ENCODE peak calls at places on chromosomes 12 and 14, in five cellular contexts. H is neural progenitor cell, D is mesendoderm, P is AG04450, A is astrocyte of the spinal cord. U is an unnamed sample.

GRCh38 chr14:80784824-80785223 is 156.7 kb downstream of the CEP128 start:
- DNase-seq in H (no peak), D (no peak), P (no peak), A (no peak), U (no peak)

GRCh38 chr12:70982286-70982685 is 61.7 kb upstream of the PTPRR start:
- DNase-seq in H (no peak), D (no peak), P (no peak), A (no peak), U (no peak)

GRCh38 chr12:118397693-118398440 is 21.5 kb downstream of the SUDS3 start:
- DNase-seq in H (no peak), D (no peak), P (no peak), A (no peak), U (no peak)

GRCh38 chr12:129911437-129912049 is 7.7 kb upstream of the TMEM132D start:
- DNase-seq in H (peak), D (peak), P (no peak), A (peak), U (peak)

GRCh38 chr12:16350682-16351081 is 3.2 kb downstream of the MGST1 start:
- DNase-seq in H (peak), D (peak), P (peak), A (peak), U (no peak)

GRCh38 chr14:23375527-23376251 is 1.2 kb upstream of the CMTM5 start:
- DNase-seq in H (no peak), D (no peak), P (no peak), A (no peak), U (no peak)

GRCh38 chr14:34665785-34666425 is 36.0 kb upstream of the SNX6 start:
- DNase-seq in H (no peak), D (no peak), P (peak), A (peak), U (no peak)

GRCh38 chr12:18868673-18869072 is 130.8 kb downstream of the CAPZA3 start:
- DNase-seq in H (no peak), D (no peak), P (no peak), A (peak), U (no peak)

GRCh38 chr12:102435827-102436436 is 44.4 kb downstream of the IGF1 start:
- DNase-seq in H (no peak), D (no peak), P (no peak), A (no peak), U (no peak)

GRCh38 chr14:75069021-75069810 is at the start of gene ZC2HC1C:
- DNase-seq in H (peak), D (peak), P (peak), A (peak), U (peak)

GRCh38 chr14:75067212-75067611 is 2.2 kb upstream of the ZC2HC1C start:
- DNase-seq in H (no peak), D (no peak), P (no peak), A (no peak), U (no peak)

GRCh38 chr14:75070383-75070782 is 942 bp downstream of the ZC2HC1C start:
- DNase-seq in H (no peak), D (no peak), P (no peak), A (no peak), U (no peak)

GRCh38 chr14:75069811-75070145 is 337 bp downstream of the ZC2HC1C start:
- DNase-seq in H (peak), D (no peak), P (no peak), A (no peak), U (no peak)

DNA sequence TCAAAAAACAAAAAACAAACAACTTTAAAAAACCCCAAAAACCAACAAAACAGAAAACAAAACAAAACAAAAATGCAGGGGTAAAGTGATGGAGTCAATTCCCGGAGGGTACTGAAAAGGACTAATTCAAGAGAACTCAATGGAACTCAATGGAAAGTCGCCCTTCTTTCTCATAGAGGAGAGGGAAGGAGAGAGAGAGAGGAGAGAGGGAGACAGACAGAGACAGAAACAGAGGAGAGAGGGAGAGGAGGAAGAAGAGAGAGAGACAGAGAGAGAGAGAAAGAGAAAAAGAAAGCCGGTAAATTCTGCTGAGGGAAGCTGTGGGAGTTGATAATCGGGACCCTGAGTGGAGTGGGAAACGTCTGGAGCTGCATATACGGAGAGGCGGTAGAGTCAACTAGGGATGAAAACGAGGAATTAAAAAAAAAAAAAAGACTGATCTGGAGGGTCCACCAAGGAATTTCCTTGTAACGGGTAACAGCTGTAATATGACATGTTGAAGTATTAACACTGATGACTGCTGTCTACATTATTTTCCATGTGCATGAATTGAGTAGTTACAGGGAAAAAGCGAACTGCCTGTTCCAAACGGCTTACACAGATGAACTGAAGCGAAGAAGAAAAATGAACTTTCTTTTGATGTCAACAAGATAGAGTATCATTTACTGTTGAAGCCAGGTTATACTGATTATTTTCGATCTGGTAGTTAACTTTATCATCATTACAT is 984 bp upstream of the ZC2HC1C start:
- DNase-seq in H (no peak), D (peak), P (no peak), A (no peak), U (no peak)
- H3K4me3 ChIP-seq in H (peak), D (peak), P (peak), A (peak), U (peak)

GRCh38 chr14:36666416-36667206 is 5.0 kb downstream of the PAX9 start:
- DNase-seq in H (peak), D (peak), P (no peak), A (no peak), U (peak)
- H3K4me3 ChIP-seq in H (peak), D (peak), P (no peak), A (no peak), U (peak)

GRCh38 chr12:108722463-108722862 is 8.9 kb downstream of the CORO1C start:
- DNase-seq in H (no peak), D (no peak), P (no peak), A (peak), U (no peak)
- H3K4me3 ChIP-seq in H (no peak), D (no peak), P (peak), A (no peak), U (no peak)

DNA sequence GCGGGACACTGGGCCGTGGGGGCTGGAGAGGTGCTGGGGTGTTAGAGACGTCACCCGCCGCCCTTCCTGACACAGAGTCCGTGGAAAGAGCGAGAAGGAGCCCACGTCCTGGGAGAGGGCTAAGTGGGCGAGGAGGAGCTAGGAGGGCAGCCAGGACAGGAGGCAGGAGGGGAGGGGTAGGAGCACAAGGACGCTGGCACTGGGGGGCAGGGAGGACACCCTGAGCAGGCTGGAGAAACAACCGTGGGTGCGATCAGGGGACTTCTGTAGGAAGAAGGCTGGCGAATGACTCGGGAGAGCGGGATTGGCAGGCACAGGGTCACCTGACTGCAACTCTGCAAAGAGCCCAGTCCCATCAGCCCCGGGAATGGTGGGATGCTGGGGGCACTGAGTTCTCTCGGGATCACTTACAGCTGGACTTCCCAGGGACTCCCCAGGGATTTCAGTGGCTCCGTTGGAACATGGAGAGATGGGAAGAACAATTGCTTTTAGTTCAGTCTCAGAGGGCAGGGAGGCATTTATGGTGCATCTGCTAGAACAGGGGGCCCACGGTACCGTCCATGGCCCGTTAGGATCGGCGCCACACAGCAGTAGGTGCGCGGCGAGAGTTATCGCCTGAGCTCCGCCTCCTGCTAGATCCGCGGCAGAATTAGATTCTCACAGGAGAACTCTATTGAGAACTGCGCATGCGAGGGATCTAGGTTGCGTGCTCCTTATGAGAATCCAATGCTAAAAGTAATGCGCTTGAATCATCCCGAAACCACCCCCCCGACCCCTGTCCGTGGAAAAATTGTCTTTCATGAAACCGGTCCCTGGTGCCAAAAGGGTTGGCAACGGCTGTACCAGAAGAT is 24.3 kb downstream of the UBR7 start:
- DNase-seq in H (no peak), D (no peak), P (no peak), A (peak), U (no peak)
- H3K4me3 ChIP-seq in H (no peak), D (no peak), P (peak), A (peak), U (no peak)

GRCh38 chr12:21439347-21439746 is 1.9 kb downstream of the PYROXD1 start:
- DNase-seq in H (no peak), D (no peak), P (no peak), A (no peak), U (no peak)
- H3K4me3 ChIP-seq in H (no peak), D (no peak), P (no peak), A (no peak), U (no peak)

GRCh38 chr12:124457287-124458219 is 109.9 kb downstream of the NCOR2 start:
- DNase-seq in H (no peak), D (no peak), P (no peak), A (peak), U (no peak)
- H3K4me3 ChIP-seq in H (no peak), D (no peak), P (no peak), A (no peak), U (no peak)

GRCh38 chr14:101558739-101559240 is 2.5 kb upstream of the DIO3 start:
- DNase-seq in H (no peak), D (no peak), P (no peak), A (no peak), U (no peak)
- H3K4me3 ChIP-seq in H (peak), D (no peak), P (no peak), A (no peak), U (peak)

DNA sequence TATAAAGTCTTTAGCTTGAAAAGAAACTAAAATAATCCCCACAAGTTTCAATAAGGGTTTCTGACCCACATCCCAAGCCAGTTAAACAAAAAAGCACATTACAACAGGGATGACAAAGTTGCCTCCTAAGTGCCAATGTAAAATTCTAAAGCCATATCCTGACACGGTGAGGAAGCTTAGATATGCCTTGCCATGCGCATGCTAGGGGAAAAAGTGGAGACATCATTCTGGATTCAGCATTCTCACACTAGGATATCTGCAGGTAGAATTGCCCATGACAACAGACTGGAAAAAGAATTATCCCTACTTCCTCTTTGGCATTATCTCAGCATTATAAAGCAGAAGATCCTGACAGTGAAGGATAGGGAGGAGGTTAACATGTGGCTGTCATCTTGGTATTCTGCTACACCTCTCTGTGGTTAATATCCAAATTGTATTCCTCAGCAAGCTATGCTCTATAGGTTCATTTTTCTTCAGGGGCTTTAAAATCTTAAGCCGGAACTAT is 4.9 kb downstream of the DUSP6 start:
- DNase-seq in H (no peak), D (no peak), P (no peak), A (no peak), U (no peak)
- H3K4me3 ChIP-seq in H (no peak), D (no peak), P (no peak), A (no peak), U (peak)

GRCh38 chr14:54486685-54487084 is 2.1 kb downstream of the GMFB start:
- DNase-seq in H (no peak), D (peak), P (no peak), A (no peak), U (no peak)

GRCh38 chr14:54483848-54484247 is 4.9 kb downstream of the GMFB start:
- DNase-seq in H (no peak), D (no peak), P (no peak), A (no peak), U (no peak)

GRCh38 chr14:54480830-54481562 is 7.8 kb downstream of the GMFB start:
- DNase-seq in H (no peak), D (no peak), P (no peak), A (no peak), U (no peak)

GRCh38 chr14:54481695-54482094 is 7.1 kb downstream of the GMFB start:
- DNase-seq in H (no peak), D (no peak), P (no peak), A (no peak), U (no peak)

DNA sequence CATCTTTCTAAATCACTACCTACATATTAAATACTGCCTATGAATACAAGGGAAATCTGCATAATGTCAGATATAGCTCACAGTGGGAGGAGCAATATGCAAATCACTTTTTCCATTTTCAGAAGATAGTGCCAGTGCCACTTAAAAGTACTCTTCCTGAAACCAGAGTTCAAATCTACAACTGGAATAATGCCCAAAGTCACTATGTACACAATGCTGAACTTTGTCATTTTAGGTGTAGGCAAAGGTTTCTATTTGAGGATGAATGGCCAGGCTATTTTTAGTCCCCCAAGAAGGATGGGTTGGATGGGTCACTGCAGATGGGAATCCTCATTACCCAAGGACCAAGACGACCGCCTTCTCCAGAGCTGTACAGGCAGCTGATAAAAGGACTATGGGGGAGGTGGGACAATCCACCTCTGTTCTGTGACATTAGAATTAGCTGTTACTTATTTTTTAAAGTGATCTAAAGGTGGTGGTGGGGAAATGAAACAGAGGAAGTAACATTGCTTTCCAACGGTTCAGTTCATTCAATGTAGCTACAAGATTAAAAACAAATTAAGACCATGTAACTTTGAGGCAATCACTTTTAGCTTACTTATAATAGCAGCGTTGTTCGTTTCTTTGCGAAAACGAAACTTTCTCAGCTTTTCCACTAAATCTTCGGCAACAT is 5.6 kb downstream of the GMFB start:
- DNase-seq in H (no peak), D (no peak), P (no peak), A (no peak), U (peak)
- H3K4me3 ChIP-seq in H (no peak), D (no peak), P (no peak), A (no peak), U (no peak)

U was measured in endodermal cell.